ENCODE peak calls at places on chromosomes 5 and 9, in seven cellular contexts. H, A, V, D, X, C and L are unnamed samples.
A peak's percentile ranks its signal among the peaks of the same experiment; 100 is the strongest.

GRCh38 chr5:16539169-16539666 is 73.6 kb upstream of the ZNF622 start:
- DNase-seq in C (no peak), X (peak; percentile 65), V (no peak), A (no peak), H (no peak), D (peak; percentile 57), L (no peak)

GRCh38 chr9:32866292-32866691 is 83.0 kb downstream of the TMEM215 start:
- DNase-seq in A (no peak), X (no peak), D (no peak), V (no peak), H (no peak), C (no peak), L (peak; percentile 35)

GRCh38 chr5:100584889-100585288 is 49.7 kb downstream of the FAM174A start:
- DNase-seq in V (no peak), C (no peak), A (no peak), D (no peak), H (no peak), X (no peak), L (no peak)

GRCh38 chr9:89391585-89391984 is 73.3 kb downstream of the SECISBP2 start:
- DNase-seq in H (no peak), X (no peak), C (no peak), D (no peak), A (no peak), V (no peak), L (no peak)

GRCh38 chr5:6518298-6519057 is 69.8 kb downstream of the UBE2QL1 start:
- DNase-seq in V (no peak), H (no peak), D (no peak), X (no peak), C (no peak), A (no peak), L (peak; percentile 11)

GRCh38 chr5:113474100-113474700 is 14.1 kb downstream of the MCC start:
- DNase-seq in D (no peak), V (no peak), H (no peak), X (no peak), C (no peak), A (no peak), L (no peak)

GRCh38 chr5:83899351-83899970 is 178.8 kb upstream of the HAPLN1 start:
- DNase-seq in C (no peak), X (no peak), A (no peak), D (no peak), V (no peak), H (no peak), L (no peak)

GRCh38 chr5:142016576-142016975 is 3.7 kb upstream of the GNPDA1 start:
- DNase-seq in H (no peak), V (no peak), C (no peak), D (no peak), A (peak; percentile 11), X (no peak), L (no peak)

GRCh38 chr9:115944166-115944948 is 209.2 kb upstream of the PAPPA start:
- DNase-seq in H (no peak), D (peak; percentile 99), X (peak; percentile 88), V (no peak), A (peak; percentile 11), C (no peak), L (no peak)

GRCh38 chr5:1299511-1299850 is 4.6 kb upstream of the TERT start:
- DNase-seq in C (no peak), A (no peak), X (no peak), D (no peak), V (no peak), H (no peak), L (peak; percentile 52)

GRCh38 chr5:88188458-88189132 is 80.0 kb downstream of the TMEM161B start:
- DNase-seq in H (peak; percentile 19), A (no peak), D (no peak), C (no peak), V (no peak), X (no peak), L (peak; percentile 29)

GRCh38 chr5:179558912-179559279 is 8.5 kb downstream of the RUFY1 start:
- DNase-seq in D (peak; percentile 39), H (no peak), A (peak; percentile 61), V (no peak), C (no peak), X (peak; percentile 69), L (no peak)

GRCh38 chr9:16514131-16514530 is 356.3 kb downstream of the BNC2 start:
- DNase-seq in H (no peak), X (no peak), A (no peak), D (no peak), C (no peak), V (no peak), L (no peak)

GRCh38 chr5:172147857-172148256 is 40.2 kb downstream of the STK10 start:
- DNase-seq in D (no peak), C (no peak), H (no peak), A (no peak), X (no peak), V (peak; percentile 72), L (no peak)

GRCh38 chr9:27933210-27934062 is 360.2 kb upstream of the C9orf72 start:
- DNase-seq in D (no peak), X (no peak), A (no peak), C (no peak), V (no peak), H (no peak), L (no peak)

GRCh38 chr5:62268239-62268638 is 37.8 kb upstream of the KIF2A start:
- DNase-seq in V (no peak), C (no peak), D (peak; percentile 4), H (peak; percentile 50), X (peak; percentile 14), A (peak; percentile 25), L (no peak)

GRCh38 chr9:89743576-89744254 is 138.9 kb downstream of the GADD45G start:
- DNase-seq in C (peak; percentile 9), H (no peak), A (no peak), X (no peak), V (no peak), D (no peak), L (no peak)

GRCh38 chr5:160369990-160370712 is at the start of gene C1QTNF2:
- DNase-seq in H (no peak), X (peak; percentile 56), D (no peak), V (peak; percentile 26), A (peak; percentile 44), C (no peak), L (peak; percentile 42)

GRCh38 chr9:128371622-128372117 is 496 bp downstream of the URM1 start:
- DNase-seq in A (peak; percentile 37), H (no peak), V (no peak), X (no peak), C (no peak), D (no peak), L (peak; percentile 14)

GRCh38 chr9:108743901-108744371 is 111.8 kb downstream of the ACTL7B start:
- DNase-seq in D (peak; percentile 91), A (no peak), C (no peak), V (no peak), X (no peak), H (no peak), L (no peak)

GRCh38 chr9:101707708-101708107 is 30.7 kb downstream of the GRIN3A start:
- DNase-seq in X (no peak), H (no peak), V (no peak), A (no peak), D (no peak), C (no peak), L (peak; percentile 32)

GRCh38 chr5:61277781-61278180 is 54.3 kb upstream of the ZSWIM6 start:
- DNase-seq in V (no peak), X (no peak), A (no peak), C (no peak), D (no peak), H (no peak), L (no peak)

GRCh38 chr9:134606951-134607733 is 34.5 kb upstream of the COL5A1 start:
- DNase-seq in D (no peak), X (no peak), A (peak; percentile 28), V (peak; percentile 48), H (peak; percentile 21), C (no peak), L (no peak)

GRCh38 chr5:91541696-91542095 is 158.6 kb upstream of the ARRDC3 start:
- DNase-seq in A (no peak), D (no peak), H (peak; percentile 1), X (peak; percentile 4), V (no peak), C (no peak), L (no peak)

GRCh38 chr9:130058154-130058553 is 4.4 kb downstream of the GPR107 start:
- DNase-seq in H (no peak), V (peak; percentile 59), A (no peak), D (no peak), C (no peak), X (peak; percentile 71), L (peak; percentile 49)
- TF ChIP-seq CTCF in H (peak; percentile 43), V (peak; percentile 44), A (peak; percentile 18), D (no peak), C (no peak), X (no peak), L (no peak)

DNA sequence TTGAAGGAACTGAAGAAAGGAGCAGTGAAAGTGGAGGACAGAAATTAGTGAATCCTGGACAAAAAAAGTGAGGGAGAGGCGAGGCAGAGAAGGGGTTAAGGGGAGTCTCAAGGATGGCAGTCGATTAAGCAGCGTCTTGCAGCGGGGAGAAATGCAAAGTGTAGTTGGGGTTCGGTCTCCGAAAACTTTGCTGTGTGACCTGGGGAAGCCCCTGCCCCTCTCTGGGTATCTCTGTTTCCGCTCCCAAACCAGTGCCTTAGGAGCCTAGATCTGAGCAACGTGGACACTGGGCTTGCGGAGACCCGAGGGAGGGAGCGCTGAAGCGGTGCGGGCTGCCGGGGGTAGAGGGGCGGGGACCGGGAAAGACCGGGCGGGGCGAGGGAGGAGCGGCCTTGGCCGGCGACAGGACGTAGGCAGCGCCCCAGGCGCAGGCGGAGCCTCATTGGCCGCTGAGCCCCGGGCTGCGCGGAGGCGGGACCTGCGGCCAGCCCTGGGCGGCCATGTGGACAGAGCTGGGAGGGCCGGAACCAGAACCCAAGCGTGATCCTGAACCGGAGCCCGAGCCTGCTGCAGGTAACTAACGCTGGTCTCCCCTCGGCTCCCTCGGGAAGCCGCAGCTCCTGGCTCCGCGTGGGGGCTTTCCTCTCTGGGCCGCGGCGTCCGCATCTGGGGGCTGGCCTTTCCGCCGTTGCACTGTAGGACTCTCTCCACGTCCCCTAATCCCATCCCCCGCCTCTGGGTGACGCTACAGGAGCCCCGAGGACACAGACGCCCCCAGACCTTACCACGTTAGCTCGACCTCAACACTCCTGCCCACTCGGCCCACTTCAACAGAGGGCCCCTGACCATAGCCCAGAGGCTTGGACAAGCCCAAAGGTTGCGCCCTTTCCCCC is at the start of gene ALDH1B1:
- DNase-seq in A (peak; percentile 89), X (peak; percentile 97), H (peak; percentile 68), D (peak; percentile 77), V (peak; percentile 99), C (peak; percentile 73), L (peak; percentile 80)
- TF ChIP-seq POLR2A in A (peak; percentile 79), X (peak; percentile 71), H (no peak), D (peak; percentile 90), V (peak; percentile 89), C (peak; percentile 57), L (peak; percentile 40)

GRCh38 chr5:168076561-168076991 is 214.9 kb upstream of the WWC1 start:
- DNase-seq in V (no peak), C (peak; percentile 39), X (no peak), A (no peak), D (peak; percentile 16), H (peak; percentile 2), L (peak; percentile 22)
- TF ChIP-seq MAX in V (no peak), C (peak; percentile 73), X (no peak), A (no peak), D (no peak), H (no peak), L (no peak)

DNA sequence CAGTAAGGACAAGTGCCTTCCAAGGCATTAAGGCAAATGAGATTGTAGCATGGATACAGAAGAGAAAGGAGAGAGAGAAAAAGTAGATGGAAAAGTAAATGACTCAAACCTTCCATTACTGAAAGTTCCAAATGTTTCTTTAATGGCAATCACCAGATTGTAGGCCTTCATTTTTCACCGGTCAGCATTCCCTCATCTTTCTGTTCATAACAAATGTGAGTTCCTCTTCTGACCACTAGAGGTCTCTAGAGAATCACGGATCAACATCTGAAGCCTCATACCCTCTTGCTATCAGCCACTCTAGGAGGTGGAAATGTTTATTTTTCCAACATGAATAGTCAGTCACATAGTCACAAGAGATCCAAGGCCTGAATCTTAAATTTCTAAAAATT is 73.6 kb upstream of the RPS23 start:
- DNase-seq in H (peak; percentile 61), V (peak; percentile 62), D (peak; percentile 73), A (peak; percentile 85), C (no peak), X (peak; percentile 55), L (peak; percentile 63)
- TF ChIP-seq CTCF in H (peak; percentile 61), V (peak; percentile 76), D (peak; percentile 88), A (peak; percentile 58), C (no peak), X (peak; percentile 89), L (peak; percentile 44)